ENCODE peak calls at places on chromosomes 5 and 9, in four cellular contexts. A, T, D and F are unnamed samples.

GRCh38 chr5:18375637-18376036 is 741.4 kb downstream of the TAF11L14 start:
- DNase-seq in A (no peak), T (no peak), D (no peak), F (no peak)

GRCh38 chr5:129392681-129393080 is 67.4 kb upstream of the ADAMTS19 start:
- DNase-seq in A (no peak), T (no peak), D (no peak), F (no peak)

GRCh38 chr5:141172381-141173204 is at the start of gene PCDHB7:
- DNase-seq in A (no peak), T (peak; percentile 44), D (no peak), F (peak; percentile 19)

GRCh38 chr9:69149321-69149807 is 24.7 kb upstream of the TJP2 start:
- DNase-seq in A (no peak), T (no peak), D (no peak), F (no peak)

GRCh38 chr9:249025-249424 is 34.4 kb downstream of the DOCK8 start:
- DNase-seq in A (no peak), T (no peak), D (no peak), F (no peak)

GRCh38 chr9:98793031-98793430 is 3.3 kb downstream of the ANKS6 start:
- DNase-seq in A (no peak), T (no peak), D (no peak), F (no peak)

GRCh38 chr5:132456553-132457361 is 33.8 kb downstream of the IRF1 start:
- DNase-seq in A (no peak), T (peak; percentile 88), D (no peak), F (peak; percentile 60)

GRCh38 chr5:175654807-175655206 is 3.1 kb upstream of the HRH2 start:
- DNase-seq in A (no peak), T (no peak), D (no peak), F (peak; percentile 26)

GRCh38 chr5:75601567-75601966 is 9.7 kb upstream of the ANKDD1B start:
- DNase-seq in A (no peak), T (no peak), D (no peak), F (no peak)

GRCh38 chr5:157961176-157961575 is 102.2 kb upstream of the CLINT1 start:
- DNase-seq in A (no peak), T (no peak), D (no peak), F (no peak)

GRCh38 chr5:109965634-109966033 is 275.9 kb downstream of the MAN2A1 start:
- DNase-seq in A (no peak), T (no peak), D (no peak), F (no peak)

GRCh38 chr5:88805151-88805784 is 77.7 kb downstream of the MEF2C start:
- DNase-seq in A (no peak), T (no peak), D (no peak), F (no peak)

GRCh38 chr5:113378960-113379541 is 55.7 kb downstream of the TSSK1B start:
- DNase-seq in A (peak; percentile 45), T (peak; percentile 58), D (no peak), F (peak; percentile 65)